ENCODE peak calls at places on chromosome 3, in four cellular contexts. U is dermis microvascular lymphatic vessel endothelial cell; T is stimulated activated CD8-positive, alpha-beta memory T cell treated with anti-CD3 and anti-CD28 coated beads, Interleukin-4, amount 100 ng/mL, for 4 hours; M is T-helper 2 cell. B is an unnamed sample.
A peak's percentile ranks its signal among the peaks of the same experiment; 100 is the strongest.

GRCh38 chr3:71724584-71725278 is 471 bp downstream of the EIF4E3 start:
- DNase-seq in U (no peak), M (no peak), T (no peak), B (no peak)

GRCh38 chr3:189056612-189057352 is 115.0 kb upstream of the TPRG1 start:
- DNase-seq in M (no peak), U (no peak), T (no peak), B (no peak)

GRCh38 chr3:71931930-71932329 is 147.0 kb upstream of the PROK2 start:
- DNase-seq in U (no peak), T (no peak), M (no peak), B (no peak)

GRCh38 chr3:193816656-193817311 is 223.8 kb downstream of the OPA1 start:
- DNase-seq in U (no peak), M (no peak), T (no peak), B (no peak)

GRCh38 chr3:191030491-191030890 is 168.0 kb upstream of the GMNC start:
- DNase-seq in U (no peak), T (no peak), M (no peak), B (no peak)

GRCh38 chr3:129304553-129305222 is 26.0 kb downstream of the HMCES start:
- DNase-seq in T (no peak), U (no peak), M (no peak), B (no peak)

GRCh38 chr3:15808679-15809078 is 10.9 kb upstream of the ANKRD28 start:
- DNase-seq in M (no peak), U (no peak), T (no peak), B (no peak)

GRCh38 chr3:189184566-189184965 is 12.8 kb downstream of the TPRG1 start:
- DNase-seq in M (no peak), U (no peak), T (no peak), B (no peak)

GRCh38 chr3:131221731-131222130 is 159.8 kb upstream of the NUDT16 start:
- DNase-seq in U (no peak), M (no peak), T (no peak), B (no peak)

GRCh38 chr3:195803309-195803908 is 8.3 kb downstream of the MUC4 start:
- DNase-seq in T (no peak), U (no peak), M (no peak), B (no peak)

GRCh38 chr3:69500604-69501003 is 114.7 kb upstream of the FRMD4B start:
- DNase-seq in U (no peak), T (no peak), M (no peak), B (no peak)

GRCh38 chr3:152395764-152396163 is 127.0 kb downstream of the MBNL1 start:
- DNase-seq in M (no peak), U (no peak), T (no peak), B (no peak)

GRCh38 chr3:185332026-185332735 is 30.8 kb upstream of the MAP3K13 start:
- DNase-seq in T (no peak), U (no peak), M (no peak), B (no peak)

GRCh38 chr3:126111566-126112475 is 27.9 kb upstream of the SLC41A3 start:
- DNase-seq in T (no peak), U (no peak), M (no peak), B (no peak)

GRCh38 chr3:186425788-186426730 is 64.0 kb upstream of the DGKG start:
- DNase-seq in U (no peak), T (no peak), M (no peak), B (no peak)

GRCh38 chr3:137764001-137764433 is at the start of gene SOX14:
- DNase-seq in U (no peak), T (no peak), M (no peak), B (no peak)

GRCh38 chr3:129644836-129645235 is 38.4 kb upstream of the PLXND1 start:
- DNase-seq in T (no peak), M (no peak), U (no peak), B (no peak)

GRCh38 chr3:98779936-98780335 is 16.8 kb downstream of the ST3GAL6 start:
- DNase-seq in M (no peak), T (no peak), U (peak; percentile 54), B (no peak)

GRCh38 chr3:16512435-16513140 is 911 bp downstream of the RFTN1 start:
- DNase-seq in U (no peak), T (peak; percentile 26), M (peak; percentile 38), B (no peak)

GRCh38 chr3:151327571-151328198 is 1.7 kb downstream of the P2RY13 start:
- DNase-seq in U (no peak), M (no peak), T (no peak), B (no peak)

GRCh38 chr3:141840737-141841544 is 35.5 kb upstream of the ATP1B3 start:
- DNase-seq in M (no peak), T (no peak), U (peak; percentile 37), B (no peak)

GRCh38 chr3:122493296-122493695 is 21.4 kb downstream of the KPNA1 start:
- DNase-seq in U (no peak), T (no peak), M (no peak), B (no peak)

GRCh38 chr3:12508316-12508715 is 24.0 kb downstream of the TSEN2 start:
- DNase-seq in T (no peak), M (no peak), U (peak; percentile 21), B (no peak)

GRCh38 chr3:44418549-44418948 is 58.9 kb downstream of the ZNF445 start:
- DNase-seq in T (no peak), U (no peak), M (no peak), B (no peak)

GRCh38 chr3:141793476-141794260 is 30.5 kb downstream of the GRK7 start:
- DNase-seq in U (no peak), T (no peak), M (no peak), B (no peak)

GRCh38 chr3:50211930-50212329 is 6.9 kb downstream of the SLC38A3 start:
- DNase-seq in T (no peak), M (no peak), U (no peak), B (no peak)

GRCh38 chr3:20130122-20130521 is 55.9 kb downstream of the SGO1 start:
- DNase-seq in M (no peak), T (no peak), U (no peak), B (no peak)

GRCh38 chr3:142134799-142135325 is 14.5 kb downstream of the TFDP2 start:
- DNase-seq in M (no peak), U (no peak), T (no peak), B (no peak)

GRCh38 chr3:129651316-129652202 is 45.1 kb upstream of the PLXND1 start:
- DNase-seq in M (no peak), U (no peak), T (no peak), B (no peak)

GRCh38 chr3:24526640-24527237 is 32.1 kb upstream of the THRB start:
- DNase-seq in T (no peak), U (no peak), M (no peak), B (no peak)

GRCh38 chr3:166304509-166305063 is 467.4 kb upstream of the BCHE start:
- DNase-seq in U (no peak), T (no peak), M (no peak), B (no peak)